ENCODE peak calls at places on chromosome 14, in five cellular contexts. Y, A, Z, E and Q are unnamed samples. For H3K4me1, the result is how much of the 10 kb centered on the place peaks cover.

GRCh38 chr14:51157012-51157411 is 62.1 kb upstream of the TRIM9 start:
- DNase-seq in Y (no peak), A (no peak), Z (peak), E (peak), Q (peak)

GRCh38 chr14:103016594-103016993 is 40.8 kb downstream of the CDC42BPB start:
- DNase-seq in Y (no peak), A (no peak), Z (no peak), E (no peak), Q (no peak)

GRCh38 chr14:55807059-55807499 is 227.1 kb downstream of the KTN1 start:
- DNase-seq in Y (peak), A (peak), Z (peak), E (peak), Q (no peak)

GRCh38 chr14:68662395-68662794 is 130.5 kb downstream of the ZFP36L1 start:
- DNase-seq in Y (no peak), A (no peak), Z (no peak), E (no peak), Q (no peak)

GRCh38 chr14:76350671-76351070 is 25.3 kb upstream of the ESRRB start:
- DNase-seq in Y (no peak), A (no peak), Z (no peak), E (no peak), Q (no peak)

GRCh38 chr14:71725802-71726638 is 206.2 kb upstream of the RGS6 start:
- DNase-seq in Y (no peak), A (no peak), Z (no peak), E (no peak), Q (no peak)

GRCh38 chr14:102822311-102822863 is 45.1 kb downstream of the TRAF3 start:
- DNase-seq in Y (no peak), A (no peak), Z (no peak), E (peak), Q (no peak)

GRCh38 chr14:61608245-61609142 is 86.8 kb upstream of the HIF1A start:
- DNase-seq in Y (no peak), A (no peak), Z (no peak), E (peak), Q (no peak)

GRCh38 chr14:67359319-67359774 is 257 bp downstream of the ATP6V1D start:
- DNase-seq in Y (peak), A (no peak), Z (no peak), E (no peak), Q (peak)
- H3K4me1 ChIP-seq in Y (half or more), A (under half), Z (under half), E (under half), Q (under half)

DNA sequence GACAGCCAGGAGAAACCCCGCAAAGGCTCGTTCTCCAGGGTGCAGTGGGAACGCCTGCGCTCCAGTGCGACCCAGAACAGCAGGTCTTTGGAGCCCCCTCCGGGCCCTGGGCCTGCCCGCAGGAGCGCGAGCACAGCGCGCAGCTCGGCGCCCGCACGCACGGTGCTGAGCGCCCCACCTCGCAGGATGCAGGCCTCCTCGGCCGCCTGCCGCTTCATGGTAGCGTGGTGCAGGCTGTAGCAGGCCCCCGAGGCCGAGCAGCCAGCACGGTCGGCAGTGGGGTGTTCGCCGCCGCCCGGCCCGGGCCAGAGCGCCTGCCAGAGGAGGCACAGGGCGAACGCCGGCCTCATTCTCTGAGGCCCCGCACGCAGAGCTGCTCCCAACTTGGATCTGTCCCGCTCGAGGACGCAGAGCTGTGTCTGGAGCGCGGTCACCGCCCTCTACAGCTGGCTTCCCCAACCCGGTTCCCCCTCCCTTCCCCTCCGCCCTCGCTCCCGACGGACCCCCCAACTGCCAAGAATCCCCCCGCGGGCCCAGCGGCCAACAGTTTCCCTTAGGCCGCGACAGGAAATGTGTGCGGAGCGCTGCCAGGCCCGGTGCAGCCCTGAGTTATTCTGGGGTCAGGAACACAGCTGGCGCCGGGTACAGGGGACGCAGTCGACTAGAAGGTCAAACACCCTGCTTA is at the start of gene CLEC14A:
- DNase-seq in Y (no peak), A (no peak), Z (no peak), E (no peak), Q (peak)
- H3K27ac ChIP-seq in Y (peak), A (peak), Z (no peak), E (peak), Q (no peak)

GRCh38 chr14:74859757-74860156 is 16.2 kb downstream of the PROX2 start:
- DNase-seq in Y (no peak), A (no peak), Z (no peak), E (no peak), Q (no peak)

GRCh38 chr14:74855945-74856344 is 20.0 kb downstream of the PROX2 start:
- DNase-seq in Y (no peak), A (no peak), Z (no peak), E (no peak), Q (no peak)

GRCh38 chr14:74860179-74860578 is 15.8 kb downstream of the PROX2 start:
- DNase-seq in Y (no peak), A (no peak), Z (no peak), E (no peak), Q (no peak)

GRCh38 chr14:74856366-74856765 is 19.6 kb downstream of the PROX2 start:
- DNase-seq in Y (no peak), A (no peak), Z (no peak), E (no peak), Q (no peak)

GRCh38 chr14:74858022-74858421 is 17.9 kb downstream of the PROX2 start:
- DNase-seq in Y (no peak), A (no peak), Z (no peak), E (no peak), Q (no peak)
- H3K4me1 ChIP-seq in Y (under half), A (under half), Z (under half), E (under half), Q (under half)

GRCh38 chr14:50039734-50040400 is 76.5 kb downstream of the VCPKMT start:
- DNase-seq in Y (no peak), A (no peak), Z (no peak), E (no peak), Q (peak)
- H3K27ac ChIP-seq in Y (peak), A (peak), Z (no peak), E (peak), Q (no peak)

GRCh38 chr14:32080001-32080510 is 3.0 kb downstream of the ARHGAP5 start:
- DNase-seq in Y (no peak), A (no peak), Z (no peak), E (no peak), Q (no peak)
- H3K4me1 ChIP-seq in Y (half or more), A (under half), Z (under half), E (under half), Q (under half)

DNA sequence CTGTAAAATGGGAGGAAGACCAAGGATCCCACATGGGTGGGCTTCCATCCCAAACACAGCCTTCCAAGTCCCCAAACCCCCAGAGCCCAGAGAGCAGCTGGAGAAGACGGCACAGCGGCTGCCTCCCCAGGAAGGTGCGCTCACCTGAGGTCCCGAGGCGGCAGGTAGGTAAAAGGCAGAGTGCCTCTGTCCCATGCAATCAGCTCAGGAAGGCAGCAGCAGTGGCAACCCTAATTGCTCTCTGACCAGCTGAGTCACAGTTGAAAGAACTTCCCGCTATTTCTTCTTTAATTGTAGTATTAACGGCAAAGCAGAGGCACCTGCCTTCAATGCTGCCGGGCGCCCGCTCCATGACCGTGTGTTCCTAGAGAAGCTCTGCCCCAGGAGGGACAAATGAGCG is 91.1 kb upstream of the BCL11B start:
- DNase-seq in Y (no peak), A (no peak), Z (no peak), E (no peak), Q (no peak)
- H3K27ac ChIP-seq in Y (no peak), A (no peak), Z (no peak), E (no peak), Q (no peak)